ENCODE peak calls at places on chromosomes 6 and 20, in ten cellular contexts. One of them, this sample, is unnamed.

GRCh38 chr6:116055513-116055912 is 5.2 kb downstream of the FRK start:
- DNase-seq in HCEC 1CT: no peak
- DNase-seq in skeletal muscle cell: no peak
- DNase-seq in heart right ventricle: no peak
- DNase-seq in putamen: no peak
- DNase-seq in nucleus accumbens: no peak
- DNase-seq in fibroblast of lung: no peak
- DNase-seq in NCI-H510A: no peak
- DNase-seq in pancreas: no peak
- DNase-seq in stimulated activated CD8-positive, alpha-beta memory T cell treated with anti-CD3 and anti-CD28 coated beads, Interleukin-12 subunit alpha, Interleukin-12 subunit beta, amount 100 ng/mL, for 1 hour: no peak
- DNase-seq in this sample: no peak

GRCh38 chr6:25277401-25277800 is 1.8 kb upstream of the CARMIL1 start:
- DNase-seq in HCEC 1CT: no peak
- DNase-seq in skeletal muscle cell: no peak
- DNase-seq in heart right ventricle: no peak
- DNase-seq in putamen: no peak
- DNase-seq in nucleus accumbens: no peak
- DNase-seq in fibroblast of lung: no peak
- DNase-seq in NCI-H510A: no peak
- DNase-seq in pancreas: no peak
- DNase-seq in stimulated activated CD8-positive, alpha-beta memory T cell treated with anti-CD3 and anti-CD28 coated beads, Interleukin-12 subunit alpha, Interleukin-12 subunit beta, amount 100 ng/mL, for 1 hour: no peak
- DNase-seq in this sample: no peak

GRCh38 chr6:75488026-75488425 is 5.6 kb downstream of the FILIP1 start:
- DNase-seq in HCEC 1CT: no peak
- DNase-seq in skeletal muscle cell: peak
- DNase-seq in heart right ventricle: no peak
- DNase-seq in putamen: no peak
- DNase-seq in nucleus accumbens: no peak
- DNase-seq in fibroblast of lung: peak
- DNase-seq in NCI-H510A: no peak
- DNase-seq in pancreas: no peak
- DNase-seq in stimulated activated CD8-positive, alpha-beta memory T cell treated with anti-CD3 and anti-CD28 coated beads, Interleukin-12 subunit alpha, Interleukin-12 subunit beta, amount 100 ng/mL, for 1 hour: no peak
- DNase-seq in this sample: no peak

GRCh38 chr6:52597738-52598122 is 20.9 kb upstream of the TRAM2 start:
- DNase-seq in HCEC 1CT: no peak
- DNase-seq in skeletal muscle cell: no peak
- DNase-seq in heart right ventricle: no peak
- DNase-seq in putamen: no peak
- DNase-seq in nucleus accumbens: no peak
- DNase-seq in fibroblast of lung: no peak
- DNase-seq in NCI-H510A: no peak
- DNase-seq in pancreas: no peak
- DNase-seq in stimulated activated CD8-positive, alpha-beta memory T cell treated with anti-CD3 and anti-CD28 coated beads, Interleukin-12 subunit alpha, Interleukin-12 subunit beta, amount 100 ng/mL, for 1 hour: no peak
- DNase-seq in this sample: no peak

GRCh38 chr20:18496042-18496441 is 983 bp downstream of the RBBP9 start:
- DNase-seq in HCEC 1CT: no peak
- DNase-seq in skeletal muscle cell: no peak
- DNase-seq in heart right ventricle: no peak
- DNase-seq in putamen: no peak
- DNase-seq in nucleus accumbens: no peak
- DNase-seq in fibroblast of lung: peak
- DNase-seq in NCI-H510A: peak
- DNase-seq in pancreas: no peak
- DNase-seq in stimulated activated CD8-positive, alpha-beta memory T cell treated with anti-CD3 and anti-CD28 coated beads, Interleukin-12 subunit alpha, Interleukin-12 subunit beta, amount 100 ng/mL, for 1 hour: no peak
- DNase-seq in this sample: peak

GRCh38 chr6:10409160-10409765 is 5.6 kb downstream of the TFAP2A start:
- DNase-seq in HCEC 1CT: no peak
- DNase-seq in skeletal muscle cell: no peak
- DNase-seq in heart right ventricle: no peak
- DNase-seq in putamen: no peak
- DNase-seq in nucleus accumbens: no peak
- DNase-seq in fibroblast of lung: no peak
- DNase-seq in NCI-H510A: no peak
- DNase-seq in pancreas: no peak
- DNase-seq in stimulated activated CD8-positive, alpha-beta memory T cell treated with anti-CD3 and anti-CD28 coated beads, Interleukin-12 subunit alpha, Interleukin-12 subunit beta, amount 100 ng/mL, for 1 hour: no peak
- DNase-seq in this sample: no peak

GRCh38 chr20:24991897-24992419 is 593 bp downstream of the APMAP start:
- DNase-seq in HCEC 1CT: no peak
- DNase-seq in skeletal muscle cell: no peak
- DNase-seq in heart right ventricle: no peak
- DNase-seq in putamen: no peak
- DNase-seq in nucleus accumbens: no peak
- DNase-seq in fibroblast of lung: peak
- DNase-seq in NCI-H510A: no peak
- DNase-seq in pancreas: no peak
- DNase-seq in stimulated activated CD8-positive, alpha-beta memory T cell treated with anti-CD3 and anti-CD28 coated beads, Interleukin-12 subunit alpha, Interleukin-12 subunit beta, amount 100 ng/mL, for 1 hour: no peak
- DNase-seq in this sample: peak

GRCh38 chr20:14337400-14338171 is at the start of gene FLRT3:
- DNase-seq in HCEC 1CT: peak
- DNase-seq in skeletal muscle cell: peak
- DNase-seq in heart right ventricle: peak
- DNase-seq in putamen: peak
- DNase-seq in nucleus accumbens: peak
- DNase-seq in fibroblast of lung: peak
- DNase-seq in NCI-H510A: peak
- DNase-seq in pancreas: peak
- DNase-seq in stimulated activated CD8-positive, alpha-beta memory T cell treated with anti-CD3 and anti-CD28 coated beads, Interleukin-12 subunit alpha, Interleukin-12 subunit beta, amount 100 ng/mL, for 1 hour: no peak
- DNase-seq in this sample: peak

GRCh38 chr6:108074057-108074358 is 533 bp downstream of the OSTM1 start:
- DNase-seq in HCEC 1CT: peak
- DNase-seq in skeletal muscle cell: no peak
- DNase-seq in heart right ventricle: peak
- DNase-seq in putamen: no peak
- DNase-seq in nucleus accumbens: no peak
- DNase-seq in fibroblast of lung: no peak
- DNase-seq in NCI-H510A: no peak
- DNase-seq in pancreas: peak
- DNase-seq in stimulated activated CD8-positive, alpha-beta memory T cell treated with anti-CD3 and anti-CD28 coated beads, Interleukin-12 subunit alpha, Interleukin-12 subunit beta, amount 100 ng/mL, for 1 hour: no peak
- DNase-seq in this sample: no peak

GRCh38 chr20:63538204-63539091 is 1.3 kb upstream of the PTK6 start:
- DNase-seq in HCEC 1CT: peak
- DNase-seq in skeletal muscle cell: no peak
- DNase-seq in heart right ventricle: no peak
- DNase-seq in putamen: no peak
- DNase-seq in nucleus accumbens: no peak
- DNase-seq in fibroblast of lung: no peak
- DNase-seq in NCI-H510A: peak
- DNase-seq in pancreas: peak
- DNase-seq in stimulated activated CD8-positive, alpha-beta memory T cell treated with anti-CD3 and anti-CD28 coated beads, Interleukin-12 subunit alpha, Interleukin-12 subunit beta, amount 100 ng/mL, for 1 hour: no peak
- DNase-seq in this sample: peak

GRCh38 chr6:156396791-156397418 is 380.3 kb upstream of the ARID1B start:
- DNase-seq in HCEC 1CT: no peak
- DNase-seq in skeletal muscle cell: no peak
- DNase-seq in heart right ventricle: no peak
- DNase-seq in putamen: no peak
- DNase-seq in nucleus accumbens: no peak
- DNase-seq in fibroblast of lung: no peak
- DNase-seq in NCI-H510A: no peak
- DNase-seq in pancreas: no peak
- DNase-seq in stimulated activated CD8-positive, alpha-beta memory T cell treated with anti-CD3 and anti-CD28 coated beads, Interleukin-12 subunit alpha, Interleukin-12 subunit beta, amount 100 ng/mL, for 1 hour: no peak
- DNase-seq in this sample: no peak

GRCh38 chr6:89021629-89022028 is 58.2 kb upstream of the RNGTT start:
- DNase-seq in HCEC 1CT: no peak
- DNase-seq in skeletal muscle cell: no peak
- DNase-seq in heart right ventricle: no peak
- DNase-seq in putamen: no peak
- DNase-seq in nucleus accumbens: no peak
- DNase-seq in fibroblast of lung: no peak
- DNase-seq in NCI-H510A: peak
- DNase-seq in pancreas: no peak
- DNase-seq in stimulated activated CD8-positive, alpha-beta memory T cell treated with anti-CD3 and anti-CD28 coated beads, Interleukin-12 subunit alpha, Interleukin-12 subunit beta, amount 100 ng/mL, for 1 hour: no peak
- DNase-seq in this sample: no peak

GRCh38 chr6:130744601-130745382 is 82.4 kb upstream of the SMLR1 start:
- DNase-seq in HCEC 1CT: no peak
- DNase-seq in skeletal muscle cell: no peak
- DNase-seq in heart right ventricle: no peak
- DNase-seq in putamen: no peak
- DNase-seq in nucleus accumbens: no peak
- DNase-seq in fibroblast of lung: no peak
- DNase-seq in NCI-H510A: no peak
- DNase-seq in pancreas: no peak
- DNase-seq in stimulated activated CD8-positive, alpha-beta memory T cell treated with anti-CD3 and anti-CD28 coated beads, Interleukin-12 subunit alpha, Interleukin-12 subunit beta, amount 100 ng/mL, for 1 hour: no peak
- DNase-seq in this sample: no peak

GRCh38 chr6:27241443-27241842 is 6.1 kb upstream of the PRSS16 start:
- DNase-seq in HCEC 1CT: no peak
- DNase-seq in skeletal muscle cell: no peak
- DNase-seq in heart right ventricle: no peak
- DNase-seq in putamen: no peak
- DNase-seq in nucleus accumbens: no peak
- DNase-seq in fibroblast of lung: no peak
- DNase-seq in NCI-H510A: no peak
- DNase-seq in pancreas: no peak
- DNase-seq in stimulated activated CD8-positive, alpha-beta memory T cell treated with anti-CD3 and anti-CD28 coated beads, Interleukin-12 subunit alpha, Interleukin-12 subunit beta, amount 100 ng/mL, for 1 hour: no peak
- DNase-seq in this sample: no peak

This sample was measured in SW480.